ENCODE peak calls at places on chromosomes 5 and 9, in five cellular contexts. W is H1, Y is GM23338, F is GM12892, Q is SK-N-MC. V is an unnamed sample.

GRCh38 chr9:95517559-95517933 is 775 bp upstream of the PTCH1 start:
- DNase-seq in W (no peak), Y (no peak), F (no peak), Q (no peak), V (no peak)

GRCh38 chr9:88991066-88992030 is at the start of gene S1PR3:
- DNase-seq in W (peak), Y (peak), F (no peak), Q (no peak), V (no peak)

GRCh38 chr9:128713411-128713780 is 10.5 kb downstream of the ZDHHC12 start:
- DNase-seq in W (no peak), Y (no peak), F (no peak), Q (no peak), V (no peak)

GRCh38 chr9:74973714-74974113 is 21.0 kb upstream of the C9orf40 start:
- DNase-seq in W (no peak), Y (no peak), F (no peak), Q (no peak), V (no peak)

GRCh38 chr9:120707170-120707569 is 7.1 kb downstream of the MEGF9 start:
- DNase-seq in W (no peak), Y (no peak), F (no peak), Q (no peak), V (no peak)

GRCh38 chr5:13346401-13346800 is 598.1 kb downstream of the DNAH5 start:
- DNase-seq in W (no peak), Y (no peak), F (no peak), Q (no peak), V (no peak)

GRCh38 chr5:76591366-76591765 is 31.8 kb downstream of the F2RL2 start:
- DNase-seq in W (no peak), Y (no peak), F (no peak), Q (no peak), V (no peak)

GRCh38 chr5:1052641-1053390 is 44.2 kb downstream of the NKD2 start:
- DNase-seq in W (no peak), Y (peak), F (no peak), Q (no peak), V (no peak)

GRCh38 chr5:17127743-17128231 is 89.6 kb upstream of the BASP1 start:
- DNase-seq in W (no peak), Y (no peak), F (no peak), Q (no peak), V (peak)

GRCh38 chr5:82365744-82366228 is 87.6 kb upstream of the RPS23 start:
- DNase-seq in W (no peak), Y (no peak), F (no peak), Q (no peak), V (no peak)

GRCh38 chr9:92467041-92467440 is 15.3 kb downstream of the ASPN start:
- DNase-seq in W (no peak), Y (no peak), F (no peak), Q (no peak), V (no peak)

GRCh38 chr9:38421498-38422211 is 2.6 kb downstream of the IGFBPL1 start:
- DNase-seq in W (no peak), Y (peak), F (no peak), Q (peak), V (no peak)

GRCh38 chr5:14996997-14997396 is 125.4 kb upstream of the ANKH start:
- DNase-seq in W (no peak), Y (no peak), F (no peak), Q (no peak), V (no peak)

GRCh38 chr9:132216861-132217655 is 55.2 kb downstream of the NTNG2 start:
- DNase-seq in W (no peak), Y (no peak), F (no peak), Q (no peak), V (no peak)

GRCh38 chr5:158640581-158640980 is 459.1 kb downstream of the EBF1 start:
- DNase-seq in W (no peak), Y (no peak), F (no peak), Q (no peak), V (no peak)

GRCh38 chr5:95621839-95622629 is 2.1 kb downstream of the GPR150 start:
- DNase-seq in W (no peak), Y (no peak), F (no peak), Q (no peak), V (no peak)

GRCh38 chr5:84487963-84488362 is 103.3 kb upstream of the EDIL3 start:
- DNase-seq in W (no peak), Y (no peak), F (no peak), Q (no peak), V (no peak)

GRCh38 chr5:132951858-132952257 is 11.6 kb downstream of the AFF4 start:
- DNase-seq in W (no peak), Y (no peak), F (no peak), Q (no peak), V (no peak)

GRCh38 chr5:111946556-111946955 is 189.6 kb upstream of the NREP start:
- DNase-seq in W (no peak), Y (no peak), F (no peak), Q (no peak), V (no peak)

GRCh38 chr5:111948078-111948477 is 191.1 kb upstream of the NREP start:
- DNase-seq in W (no peak), Y (no peak), F (no peak), Q (no peak), V (no peak)

GRCh38 chr5:111950660-111951059 is 193.7 kb upstream of the NREP start:
- DNase-seq in W (no peak), Y (no peak), F (no peak), Q (no peak), V (no peak)

GRCh38 chr5:111945535-111945934 is 188.5 kb upstream of the NREP start:
- DNase-seq in W (no peak), Y (no peak), F (no peak), Q (no peak), V (no peak)

DNA sequence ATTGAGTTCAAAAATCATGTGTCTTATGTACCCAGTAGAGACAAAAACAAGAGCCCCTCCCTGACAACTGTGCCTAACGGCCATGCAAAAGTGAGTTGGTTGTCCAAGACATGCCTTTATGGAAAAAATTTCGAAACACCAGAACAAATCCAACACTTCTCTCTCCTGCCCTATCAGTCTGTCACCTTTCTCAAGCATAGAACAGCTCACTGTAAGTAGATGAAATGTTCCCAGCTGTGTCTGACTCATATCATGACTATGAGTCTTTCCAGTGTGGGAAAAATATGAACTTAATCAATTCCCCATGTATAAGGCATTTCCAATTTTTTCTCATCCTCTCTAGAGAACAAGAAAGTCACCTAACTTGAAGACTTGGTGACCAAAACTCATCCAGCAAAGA is 191.5 kb upstream of the NREP start:
- DNase-seq in W (no peak), Y (no peak), F (no peak), Q (no peak), V (no peak)
- TF ChIP-seq POLR2AphosphoS5 in W (no peak), Y (no peak), F (no peak), Q (no peak), V (no peak)

DNA sequence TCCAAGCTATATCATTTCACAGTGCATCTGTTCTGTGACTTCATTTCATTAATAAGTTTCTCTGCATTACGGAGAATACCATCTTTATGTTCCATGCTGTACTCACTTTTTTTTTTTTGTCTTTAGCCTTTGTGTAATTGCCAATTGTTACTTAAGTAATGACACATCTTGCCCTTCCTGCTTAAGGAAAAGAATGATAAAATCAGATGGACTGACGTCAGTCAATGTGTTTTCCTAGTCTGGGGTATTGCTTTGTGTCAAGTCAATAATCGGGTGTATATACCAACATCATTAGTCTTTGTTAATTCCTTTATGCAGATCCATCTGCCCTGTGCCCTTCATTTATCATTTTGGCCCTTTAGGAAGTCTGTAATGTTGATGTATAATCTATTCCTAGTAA is 133.5 kb downstream of the CD180 start:
- DNase-seq in W (no peak), Y (no peak), F (no peak), Q (no peak), V (no peak)
- TF ChIP-seq POLR2AphosphoS5 in W (no peak), Y (no peak), F (no peak), Q (no peak), V (no peak)

GRCh38 chr9:29214162-29214520 is 1640.9 kb upstream of the C9orf72 start:
- DNase-seq in W (peak), Y (peak), F (no peak), Q (peak), V (no peak)
- TF ChIP-seq POLR2AphosphoS5 in W (no peak), Y (peak), F (no peak), Q (no peak), V (no peak)

GRCh38 chr5:173310296-173310769 is 17.9 kb downstream of the STC2 start:
- DNase-seq in W (no peak), Y (no peak), F (no peak), Q (no peak), V (no peak)
- TF ChIP-seq POLR2AphosphoS5 in W (no peak), Y (no peak), F (no peak), Q (no peak), V (no peak)